ENCODE peak calls at places on chromosome 10, in four cellular contexts. One of them, this sample, is unnamed.

GRCh38 chr10:104306897-104307296 is 31.4 kb downstream of the ITPRIP start:
- DNase-seq in endothelial cell of umbilical vein: no peak
- DNase-seq in left lung: no peak
- DNase-seq in SK-N-SH: peak; percentile 52
- DNase-seq in this sample: no peak

GRCh38 chr10:58157076-58157766 is 110.5 kb downstream of the IPMK start:
- DNase-seq in SK-N-SH: no peak
- DNase-seq in endothelial cell of umbilical vein: no peak
- DNase-seq in left lung: no peak
- DNase-seq in this sample: no peak

GRCh38 chr10:75398630-75399460 is 2.7 kb downstream of the ZNF503 start:
- DNase-seq in left lung: peak; percentile 85
- DNase-seq in SK-N-SH: no peak
- DNase-seq in endothelial cell of umbilical vein: peak; percentile 51
- DNase-seq in this sample: no peak

GRCh38 chr10:70585555-70586243 is 16.8 kb downstream of the PRF1 start:
- DNase-seq in left lung: no peak
- DNase-seq in SK-N-SH: no peak
- DNase-seq in endothelial cell of umbilical vein: no peak
- DNase-seq in this sample: no peak

GRCh38 chr10:8183241-8183704 is 128.8 kb downstream of the GATA3 start:
- DNase-seq in endothelial cell of umbilical vein: no peak
- DNase-seq in SK-N-SH: no peak
- DNase-seq in left lung: no peak
- DNase-seq in this sample: no peak

GRCh38 chr10:7030134-7030855 is 380.5 kb downstream of the SFMBT2 start:
- DNase-seq in left lung: no peak
- DNase-seq in SK-N-SH: no peak
- DNase-seq in endothelial cell of umbilical vein: no peak
- DNase-seq in this sample: no peak

GRCh38 chr10:126955934-126956711 is 50.9 kb downstream of the DOCK1 start:
- DNase-seq in SK-N-SH: no peak
- DNase-seq in left lung: no peak
- DNase-seq in endothelial cell of umbilical vein: no peak
- DNase-seq in this sample: no peak

GRCh38 chr10:44921061-44921460 is 9.9 kb downstream of the TMEM72 start:
- DNase-seq in endothelial cell of umbilical vein: no peak
- DNase-seq in SK-N-SH: no peak
- DNase-seq in left lung: no peak
- DNase-seq in this sample: no peak

GRCh38 chr10:118957966-118958365 is 71.5 kb upstream of the NANOS1 start:
- DNase-seq in endothelial cell of umbilical vein: no peak
- DNase-seq in left lung: no peak
- DNase-seq in SK-N-SH: no peak
- DNase-seq in this sample: no peak

GRCh38 chr10:44459677-44460076 is 74.8 kb upstream of the CXCL12 start:
- DNase-seq in SK-N-SH: no peak
- DNase-seq in left lung: no peak
- DNase-seq in endothelial cell of umbilical vein: no peak
- DNase-seq in this sample: no peak

GRCh38 chr10:63434866-63435854 is 30.6 kb downstream of the JMJD1C start:
- DNase-seq in left lung: no peak
- DNase-seq in endothelial cell of umbilical vein: peak; percentile 64
- DNase-seq in SK-N-SH: no peak
- DNase-seq in this sample: no peak

GRCh38 chr10:118311505-118311904 is 30.6 kb downstream of the FAM204A start:
- DNase-seq in SK-N-SH: peak; percentile 37
- DNase-seq in endothelial cell of umbilical vein: no peak
- DNase-seq in left lung: no peak
- DNase-seq in this sample: no peak

GRCh38 chr10:23829556-23829955 is 379.4 kb upstream of the KIAA1217 start:
- DNase-seq in SK-N-SH: no peak
- DNase-seq in left lung: no peak
- DNase-seq in endothelial cell of umbilical vein: no peak
- DNase-seq in this sample: no peak

GRCh38 chr10:4196948-4197390 is 412.0 kb upstream of the KLF6 start:
- DNase-seq in SK-N-SH: no peak
- DNase-seq in left lung: no peak
- DNase-seq in endothelial cell of umbilical vein: peak; percentile 23
- DNase-seq in this sample: no peak

GRCh38 chr10:22823109-22823508 is 104.7 kb upstream of the ARMC3 start:
- DNase-seq in SK-N-SH: no peak
- DNase-seq in left lung: no peak
- DNase-seq in endothelial cell of umbilical vein: peak; percentile 81
- DNase-seq in this sample: no peak

GRCh38 chr10:16809074-16809718 is 8.0 kb downstream of the RSU1 start:
- DNase-seq in endothelial cell of umbilical vein: peak; percentile 64
- DNase-seq in SK-N-SH: peak; percentile 54
- DNase-seq in left lung: no peak
- DNase-seq in this sample: no peak

GRCh38 chr10:11896549-11897200 is 73.5 kb downstream of the PROSER2 start:
- DNase-seq in SK-N-SH: no peak
- DNase-seq in left lung: no peak
- DNase-seq in endothelial cell of umbilical vein: no peak
- DNase-seq in this sample: no peak

GRCh38 chr10:3784510-3785250 is at the start of gene KLF6:
- DNase-seq in left lung: no peak
- DNase-seq in SK-N-SH: peak; percentile 67
- DNase-seq in endothelial cell of umbilical vein: no peak
- DNase-seq in this sample: no peak

GRCh38 chr10:5987747-5988146 is 10.4 kb upstream of the IL15RA start:
- DNase-seq in left lung: no peak
- DNase-seq in endothelial cell of umbilical vein: no peak
- DNase-seq in SK-N-SH: no peak
- DNase-seq in this sample: no peak

GRCh38 chr10:51699475-51700227 is at the start of gene CSTF2T:
- DNase-seq in endothelial cell of umbilical vein: peak; percentile 93
- DNase-seq in SK-N-SH: peak; percentile 64
- DNase-seq in left lung: peak; percentile 88
- DNase-seq in this sample: peak; percentile 68

GRCh38 chr10:31590023-31590800 is 271.2 kb downstream of the ZEB1 start:
- DNase-seq in SK-N-SH: no peak
- DNase-seq in left lung: no peak
- DNase-seq in endothelial cell of umbilical vein: no peak
- DNase-seq in this sample: no peak

GRCh38 chr10:48805848-48806247 is 121.2 kb downstream of the WDFY4 start:
- DNase-seq in endothelial cell of umbilical vein: no peak
- DNase-seq in SK-N-SH: no peak
- DNase-seq in left lung: no peak
- DNase-seq in this sample: no peak

GRCh38 chr10:100930368-100930767 is 17.6 kb downstream of the SLF2 start:
- DNase-seq in SK-N-SH: no peak
- DNase-seq in left lung: no peak
- DNase-seq in endothelial cell of umbilical vein: no peak
- DNase-seq in this sample: no peak

GRCh38 chr10:85515316-85515715 is 851.3 kb downstream of the GRID1 start:
- DNase-seq in SK-N-SH: no peak
- DNase-seq in endothelial cell of umbilical vein: no peak
- DNase-seq in left lung: no peak
- DNase-seq in this sample: no peak

GRCh38 chr10:34437897-34438296 is 377.2 kb downstream of the PARD3 start:
- DNase-seq in left lung: no peak
- DNase-seq in endothelial cell of umbilical vein: no peak
- DNase-seq in SK-N-SH: no peak
- DNase-seq in this sample: no peak

GRCh38 chr10:90718185-90718584 is 139.7 kb downstream of the HTR7 start:
- DNase-seq in left lung: no peak
- DNase-seq in endothelial cell of umbilical vein: no peak
- DNase-seq in SK-N-SH: no peak
- DNase-seq in this sample: no peak

GRCh38 chr10:98444314-98445006 is 2.3 kb downstream of the HPS1 start:
- DNase-seq in left lung: no peak
- DNase-seq in endothelial cell of umbilical vein: no peak
- DNase-seq in SK-N-SH: no peak
- DNase-seq in this sample: no peak

DNA sequence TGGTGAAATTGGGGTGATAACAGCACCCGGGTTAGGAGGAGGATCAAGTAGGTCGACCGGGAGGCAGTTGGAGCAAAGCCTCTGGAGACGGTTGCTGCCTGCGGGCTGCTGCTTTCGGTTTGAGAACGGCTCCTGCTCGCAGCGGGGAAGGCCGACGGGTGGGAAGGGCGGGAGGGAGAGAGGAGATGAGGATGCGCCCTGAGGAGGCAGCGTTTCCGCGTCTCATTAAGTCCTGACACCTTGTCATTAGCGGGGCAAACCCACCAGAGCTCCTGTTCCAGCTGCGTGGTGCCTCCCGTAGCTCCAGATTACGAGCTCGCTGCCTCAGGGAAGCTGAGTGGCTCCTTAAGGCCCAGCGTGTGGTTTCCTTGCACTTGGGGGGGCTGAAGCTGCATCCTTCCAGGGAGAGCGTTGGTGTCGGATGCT is 52.0 kb upstream of the CFAP46 start:
- DNase-seq in left lung: peak; percentile 41
- DNase-seq in SK-N-SH: no peak
- DNase-seq in endothelial cell of umbilical vein: no peak
- DNase-seq in this sample: no peak
- H3K4me3 ChIP-seq in left lung: peak overlapping the region; percentile 5
- H3K4me3 ChIP-seq in SK-N-SH: no peak overlapping the region
- H3K4me3 ChIP-seq in endothelial cell of umbilical vein: no peak overlapping the region
- H3K4me3 ChIP-seq in this sample: peak overlapping the region; percentile 62

GRCh38 chr10:114002422-114002821 is 41.2 kb upstream of the ADRB1 start:
- DNase-seq in SK-N-SH: peak; percentile 15
- DNase-seq in endothelial cell of umbilical vein: no peak
- DNase-seq in left lung: no peak
- DNase-seq in this sample: no peak

GRCh38 chr10:113995201-113995600 is 48.5 kb upstream of the ADRB1 start:
- DNase-seq in left lung: no peak
- DNase-seq in endothelial cell of umbilical vein: no peak
- DNase-seq in SK-N-SH: no peak
- DNase-seq in this sample: no peak

GRCh38 chr10:113997428-113997827 is 46.2 kb upstream of the ADRB1 start:
- DNase-seq in endothelial cell of umbilical vein: no peak
- DNase-seq in SK-N-SH: no peak
- DNase-seq in left lung: no peak
- DNase-seq in this sample: no peak

GRCh38 chr10:114000461-114000860 is 43.2 kb upstream of the ADRB1 start:
- DNase-seq in SK-N-SH: no peak
- DNase-seq in left lung: no peak
- DNase-seq in endothelial cell of umbilical vein: no peak
- DNase-seq in this sample: no peak

DNA sequence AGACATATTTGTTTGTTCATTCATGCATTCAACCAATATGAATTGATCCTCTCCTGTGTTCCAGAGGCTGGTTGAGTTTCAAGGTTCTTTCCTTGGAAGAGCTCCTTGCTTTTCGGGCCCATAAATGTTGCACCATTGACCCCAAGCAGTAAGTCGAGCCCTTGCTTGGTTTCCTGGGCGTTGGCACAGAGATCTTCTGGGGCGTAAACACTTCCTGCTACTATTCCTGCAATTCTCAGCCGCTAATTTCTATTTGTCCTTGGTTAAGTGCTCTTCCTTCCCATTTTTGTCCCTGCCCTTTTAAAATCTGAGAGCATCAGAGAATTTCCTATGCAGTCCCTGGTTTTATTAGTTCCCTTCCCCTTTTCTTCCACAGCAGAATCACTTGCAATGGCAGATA is 44.1 kb upstream of the ADRB1 start:
- DNase-seq in endothelial cell of umbilical vein: no peak
- DNase-seq in left lung: no peak
- DNase-seq in SK-N-SH: no peak
- DNase-seq in this sample: no peak
- H3K27ac ChIP-seq in endothelial cell of umbilical vein: no peak overlapping the region
- H3K27ac ChIP-seq in left lung: no peak overlapping the region
- H3K27ac ChIP-seq in SK-N-SH: no peak overlapping the region
- H3K27ac ChIP-seq in this sample: no peak overlapping the region

GRCh38 chr10:69014171-69014570 is 25.6 kb downstream of the KIFBP start:
- DNase-seq in left lung: no peak
- DNase-seq in endothelial cell of umbilical vein: peak; percentile 68
- DNase-seq in SK-N-SH: no peak
- DNase-seq in this sample: no peak
- H3K27me3 ChIP-seq in left lung: no peaks in the 10 kb centered on the region
- H3K27me3 ChIP-seq in endothelial cell of umbilical vein: no peaks in the 10 kb centered on the region
- H3K27me3 ChIP-seq in SK-N-SH: no peaks in the 10 kb centered on the region
- H3K27me3 ChIP-seq in this sample: no peaks in the 10 kb centered on the region

DNA sequence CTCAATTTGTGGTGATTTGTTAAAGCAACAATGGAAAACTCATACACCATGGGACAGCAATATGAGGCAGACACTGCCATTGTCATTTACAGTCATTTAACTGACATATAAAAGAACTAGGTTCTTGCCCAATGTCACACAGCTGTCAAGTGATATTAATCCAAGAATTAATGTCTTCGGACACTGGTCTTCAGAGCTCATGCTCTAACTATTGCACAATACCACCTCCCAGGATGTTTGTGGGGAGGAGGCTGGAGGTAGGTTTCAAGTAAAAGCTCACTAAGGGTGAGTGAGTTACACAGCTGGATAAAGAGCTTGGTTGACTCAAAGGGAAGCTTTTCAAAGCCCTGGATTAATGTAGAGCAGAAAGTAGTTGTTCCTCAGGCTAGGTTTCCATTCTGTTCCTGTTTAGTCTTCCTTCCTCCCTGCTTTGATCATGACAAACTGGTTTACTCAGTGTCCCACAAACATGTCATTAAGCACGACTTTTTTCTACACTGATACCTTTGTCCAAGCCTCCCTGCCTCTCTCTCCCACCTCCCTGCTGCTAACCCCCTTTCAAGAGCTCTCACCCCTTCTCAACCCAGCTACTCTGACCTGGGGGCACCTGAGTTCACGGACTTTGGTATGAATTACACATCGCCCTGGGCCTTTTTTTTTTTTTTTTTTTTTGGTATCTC is 995 bp upstream of the EXOC6 start:
- DNase-seq in endothelial cell of umbilical vein: no peak
- DNase-seq in SK-N-SH: no peak
- DNase-seq in left lung: no peak
- DNase-seq in this sample: no peak
- H3K4me3 ChIP-seq in endothelial cell of umbilical vein: no peak overlapping the region
- H3K4me3 ChIP-seq in SK-N-SH: no peak overlapping the region
- H3K4me3 ChIP-seq in left lung: no peak overlapping the region
- H3K4me3 ChIP-seq in this sample: peak overlapping the region; percentile 98